ENCODE peak calls at places on chromosomes 4 and X, in seven cellular contexts. I, U, T, P, M, Q and O are unnamed samples. For H3K36me3, the result is how much of the 10 kb centered on the place peaks cover.

GRCh38 chrX:15451913-15452312 is 41.2 kb downstream of the PIR start:
- DNase-seq in I (peak), U (no peak), T (peak), P (peak), M (peak), Q (no peak), O (peak)

GRCh38 chr4:20044502-20044911 is 207.2 kb upstream of the SLIT2 start:
- DNase-seq in I (no peak), U (no peak), T (peak), P (peak), M (no peak), Q (no peak), O (peak)

GRCh38 chr4:8837181-8837811 is 34.3 kb downstream of the HMX1 start:
- DNase-seq in I (no peak), U (no peak), T (no peak), P (no peak), M (peak), Q (peak), O (no peak)

GRCh38 chrX:54560411-54560810 is 30.4 kb downstream of the GNL3L start:
- DNase-seq in I (no peak), U (no peak), T (no peak), P (no peak), M (no peak), Q (no peak), O (no peak)

GRCh38 chr4:1583859-1584258 is 100.3 kb downstream of the FAM53A start:
- DNase-seq in I (no peak), U (no peak), T (no peak), P (no peak), M (no peak), Q (no peak), O (no peak)

GRCh38 chrX:50497067-50497466 is 26.4 kb upstream of the DGKK start:
- DNase-seq in I (no peak), U (no peak), T (no peak), P (no peak), M (no peak), Q (no peak), O (no peak)

GRCh38 chr4:37745946-37746345 is 59.8 kb upstream of the RELL1 start:
- DNase-seq in I (no peak), U (no peak), T (no peak), P (peak), M (no peak), Q (no peak), O (no peak)

GRCh38 chr4:21948347-21949072 is at the start of gene KCNIP4:
- DNase-seq in I (peak), U (no peak), T (no peak), P (peak), M (peak), Q (peak), O (no peak)

GRCh38 chr4:14837860-14838259 is 164.4 kb upstream of the CPEB2 start:
- DNase-seq in I (no peak), U (no peak), T (no peak), P (no peak), M (no peak), Q (no peak), O (no peak)

GRCh38 chrX:47366051-47366722 is 4.2 kb upstream of the ZNF157 start:
- DNase-seq in I (peak), U (peak), T (peak), P (peak), M (peak), Q (peak), O (peak)

GRCh38 chr4:99945718-99946345 is 586 bp downstream of the DNAJB14 start:
- DNase-seq in I (no peak), U (no peak), T (peak), P (peak), M (no peak), Q (no peak), O (no peak)

GRCh38 chr4:252065-252601 is 53.1 kb downstream of the ZNF732 start:
- DNase-seq in I (no peak), U (no peak), T (no peak), P (no peak), M (no peak), Q (no peak), O (no peak)

GRCh38 chr4:15673337-15673736 is 8.3 kb upstream of the FAM200B start:
- DNase-seq in I (no peak), U (no peak), T (no peak), P (no peak), M (no peak), Q (no peak), O (no peak)

GRCh38 chr4:172601195-172601594 is 567.4 kb upstream of the GALNT7 start:
- DNase-seq in I (no peak), U (no peak), T (no peak), P (no peak), M (no peak), Q (no peak), O (no peak)

GRCh38 chr4:174284181-174284886 is 623 bp downstream of the CEP44 start:
- DNase-seq in I (no peak), U (no peak), T (peak), P (peak), M (no peak), Q (no peak), O (peak)

GRCh38 chr4:95505149-95505548 is 43.6 kb downstream of the UNC5C start:
- DNase-seq in I (no peak), U (no peak), T (peak), P (peak), M (no peak), Q (no peak), O (no peak)

GRCh38 chr4:118989098-118990080 is 100.7 kb downstream of the SYNPO2 start:
- DNase-seq in I (peak), U (no peak), T (peak), P (peak), M (no peak), Q (no peak), O (peak)

GRCh38 chr4:9885958-9886357 is 104.5 kb downstream of the DRD5 start:
- DNase-seq in I (no peak), U (no peak), T (no peak), P (no peak), M (no peak), Q (no peak), O (no peak)

GRCh38 chr4:19329631-19330030 is 922.1 kb upstream of the SLIT2 start:
- DNase-seq in I (no peak), U (no peak), T (peak), P (peak), M (no peak), Q (no peak), O (peak)

GRCh38 chr4:147580396-147580795 is 36.8 kb upstream of the TMEM184C start:
- DNase-seq in I (no peak), U (no peak), T (peak), P (no peak), M (no peak), Q (no peak), O (peak)

GRCh38 chr4:36316544-36317082 is 35.2 kb downstream of the DTHD1 start:
- DNase-seq in I (no peak), U (no peak), T (peak), P (no peak), M (no peak), Q (no peak), O (no peak)

GRCh38 chr4:149031399-149031798 is 589.2 kb upstream of the NR3C2 start:
- DNase-seq in I (no peak), U (no peak), T (peak), P (peak), M (no peak), Q (no peak), O (peak)

GRCh38 chr4:102759835-102760644 is 728 bp downstream of the MANBA start:
- DNase-seq in I (peak), U (no peak), T (peak), P (peak), M (peak), Q (no peak), O (peak)

GRCh38 chr4:11455201-11455835 is 26.6 kb upstream of the HS3ST1 start:
- DNase-seq in I (no peak), U (no peak), T (no peak), P (no peak), M (no peak), Q (no peak), O (no peak)

GRCh38 chr4:74632634-74633033 is 161.7 kb downstream of the BTC start:
- DNase-seq in I (peak), U (no peak), T (peak), P (peak), M (no peak), Q (no peak), O (peak)

GRCh38 chr4:126475730-126476129 is 1157.0 kb upstream of the INTU start:
- DNase-seq in I (no peak), U (no peak), T (no peak), P (no peak), M (no peak), Q (no peak), O (peak)

GRCh38 chr4:55183926-55184599 is 58.7 kb upstream of the KDR start:
- DNase-seq in I (peak), U (no peak), T (peak), P (peak), M (no peak), Q (no peak), O (peak)

GRCh38 chr4:996030-996993 is 3.1 kb upstream of the SLC26A1 start:
- DNase-seq in I (no peak), U (no peak), T (no peak), P (no peak), M (no peak), Q (no peak), O (no peak)

GRCh38 chrX:31658360-31658759 is 586.5 kb upstream of the FTHL17 start:
- DNase-seq in I (no peak), U (no peak), T (peak), P (peak), M (no peak), Q (no peak), O (peak)

GRCh38 chr4:59374416-59374815 is 1825.7 kb upstream of the ADGRL3 start:
- DNase-seq in I (no peak), U (no peak), T (no peak), P (no peak), M (no peak), Q (no peak), O (no peak)

GRCh38 chr4:10942166-10942565 is 257.6 kb upstream of the CLNK start:
- DNase-seq in I (no peak), U (no peak), T (no peak), P (no peak), M (no peak), Q (no peak), O (no peak)

DNA sequence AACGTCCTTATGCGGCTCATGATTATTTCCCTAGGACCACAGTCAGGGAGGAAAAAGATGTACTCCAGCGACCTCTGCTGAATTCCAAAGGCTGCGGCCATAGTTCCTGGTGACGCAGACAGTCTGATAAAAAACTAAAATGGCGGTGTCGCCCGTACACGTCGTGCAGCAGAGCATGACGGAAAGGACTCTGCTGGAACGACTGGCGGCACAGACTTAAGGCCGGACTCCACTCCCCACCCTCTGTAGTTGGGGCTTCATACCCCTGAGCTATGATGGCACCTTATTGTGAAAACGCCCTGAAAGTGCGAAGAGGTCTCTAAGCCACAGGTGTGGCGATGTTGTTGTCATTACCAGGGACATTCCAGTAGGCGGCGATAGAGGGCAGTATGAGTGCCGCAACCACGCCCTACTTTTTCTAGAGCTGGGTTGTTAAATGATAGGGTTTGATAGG is 90.0 kb upstream of the EDA2R start:
- DNase-seq in I (peak), U (peak), T (peak), P (peak), M (peak), Q (peak), O (peak)
- H3K4me3 ChIP-seq in I (no peak), U (peak), T (peak), P (peak), M (peak), Q (peak), O (peak)

DNA sequence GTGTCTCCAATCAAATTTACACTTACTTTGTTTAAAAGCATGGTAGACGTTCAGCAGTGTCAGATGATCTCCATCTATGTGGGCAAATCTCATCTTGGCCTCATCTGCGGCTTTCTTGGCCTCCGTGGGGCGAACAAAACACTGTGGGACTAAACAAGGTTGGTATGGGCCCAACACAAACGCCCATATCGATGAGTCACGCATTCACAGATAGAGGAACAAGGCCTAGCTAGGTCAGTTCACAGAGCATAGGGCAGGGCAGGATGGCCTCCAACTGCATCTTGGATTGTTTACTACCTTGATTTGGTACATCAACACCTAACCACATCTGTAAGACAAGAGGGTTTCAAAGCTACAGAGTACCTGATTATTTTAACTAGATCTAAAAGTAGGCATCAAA is 47.3 kb downstream of the DHX15 start:
- DNase-seq in I (peak), U (no peak), T (no peak), P (no peak), M (no peak), Q (no peak), O (no peak)
- H3K36me3 ChIP-seq in I (half or more), U (under half), T (under half), P (half or more), M (under half), Q (half or more), O (under half)

DNA sequence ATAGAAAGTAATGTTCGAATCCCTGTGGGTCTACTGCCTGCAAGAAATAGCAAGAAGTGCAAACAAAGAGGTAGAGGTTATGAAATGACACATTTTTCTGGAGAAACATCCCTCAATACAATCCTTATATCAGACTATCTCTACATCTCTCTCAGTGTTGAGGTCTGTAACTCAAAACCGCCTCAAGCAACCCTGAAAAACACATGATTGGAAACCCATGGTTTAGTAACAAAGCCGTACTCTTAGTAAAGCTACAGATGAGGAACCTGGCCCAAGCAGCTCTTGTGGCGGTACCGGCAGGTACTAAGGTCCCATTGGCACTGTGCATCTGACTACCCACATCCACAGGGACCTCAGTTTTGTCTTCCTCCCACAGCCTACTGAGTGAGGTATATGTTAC is 53.9 kb downstream of the IRF2 start:
- DNase-seq in I (no peak), U (no peak), T (no peak), P (no peak), M (no peak), Q (no peak), O (no peak)
- H3K4me3 ChIP-seq in I (no peak), U (no peak), T (no peak), P (no peak), M (no peak), Q (no peak), O (no peak)

GRCh38 chr4:185608223-185608622 is 72.9 kb upstream of the PDLIM3 start:
- DNase-seq in I (no peak), U (no peak), T (no peak), P (no peak), M (no peak), Q (no peak), O (no peak)
- H3K36me3 ChIP-seq in I (under half), U (under half), T (under half), P (under half), M (under half), Q (under half), O (under half)

DNA sequence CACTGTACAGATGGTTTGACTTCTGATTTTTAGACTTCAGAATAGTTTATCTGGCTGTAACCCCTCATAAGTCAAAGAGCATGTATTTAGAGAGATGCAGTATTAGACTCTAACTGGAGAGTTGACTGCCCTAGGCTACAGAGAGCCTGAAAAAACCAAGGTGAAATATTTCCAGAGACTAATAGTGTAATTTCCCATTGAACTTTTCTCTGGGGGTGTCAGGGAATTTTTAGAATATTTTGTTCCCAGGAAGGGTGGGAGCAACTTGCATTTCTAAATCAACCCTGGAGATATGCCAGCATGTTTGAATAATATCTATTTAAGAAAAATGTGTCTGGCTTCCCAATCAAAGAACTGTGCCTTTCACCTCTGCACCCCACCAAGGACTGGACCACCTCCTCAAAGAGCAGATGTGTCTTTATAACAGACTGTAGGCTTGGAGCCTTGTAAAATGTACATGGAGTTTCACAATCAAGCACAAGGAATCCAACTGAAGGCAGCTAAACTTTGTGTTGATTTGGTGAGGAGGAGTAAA is 2.0 kb downstream of the ANXA3 start:
- DNase-seq in I (no peak), U (no peak), T (no peak), P (no peak), M (no peak), Q (no peak), O (no peak)
- H3K4me3 ChIP-seq in I (no peak), U (no peak), T (no peak), P (no peak), M (no peak), Q (no peak), O (no peak)

DNA sequence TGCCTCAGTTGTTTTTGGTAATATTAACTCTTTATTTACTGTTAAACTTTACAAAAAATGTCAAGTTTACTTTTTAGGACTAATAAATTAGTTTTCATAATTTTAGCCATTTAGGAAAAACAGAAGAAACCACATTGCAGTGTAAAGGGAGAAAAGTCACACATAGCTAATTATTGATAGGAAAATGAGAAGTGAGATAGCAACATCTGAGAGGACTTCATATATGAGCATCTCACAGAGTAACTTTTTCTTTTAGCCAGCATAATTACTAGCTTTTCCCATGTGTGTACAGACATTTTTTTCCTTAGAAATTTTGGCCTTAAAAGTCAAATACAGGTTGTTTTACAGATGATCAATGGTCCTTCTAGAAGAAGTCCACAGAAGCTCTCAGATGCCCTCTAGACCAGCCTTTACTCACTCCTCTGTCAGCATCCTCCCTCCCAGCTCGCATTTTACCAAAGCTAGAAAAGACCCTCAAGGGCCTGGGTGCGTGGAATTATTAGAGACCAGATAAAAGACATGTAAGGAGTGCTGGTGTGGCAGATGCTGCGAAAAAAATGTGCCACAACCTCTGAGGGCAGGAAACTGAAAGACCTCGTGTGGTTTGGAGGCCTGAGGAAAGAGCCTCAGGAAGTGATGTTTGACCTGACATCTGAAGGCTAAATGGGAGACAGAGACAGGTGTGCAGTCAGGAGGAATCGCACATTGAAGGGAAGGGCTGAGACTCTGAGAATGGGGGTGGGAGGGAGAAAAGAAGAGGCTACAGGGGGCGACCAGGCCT is 156.9 kb downstream of the CBR4 start:
- DNase-seq in I (no peak), U (no peak), T (no peak), P (no peak), M (no peak), Q (no peak), O (no peak)
- H3K36me3 ChIP-seq in I (half or more), U (under half), T (under half), P (under half), M (under half), Q (under half), O (under half)

DNA sequence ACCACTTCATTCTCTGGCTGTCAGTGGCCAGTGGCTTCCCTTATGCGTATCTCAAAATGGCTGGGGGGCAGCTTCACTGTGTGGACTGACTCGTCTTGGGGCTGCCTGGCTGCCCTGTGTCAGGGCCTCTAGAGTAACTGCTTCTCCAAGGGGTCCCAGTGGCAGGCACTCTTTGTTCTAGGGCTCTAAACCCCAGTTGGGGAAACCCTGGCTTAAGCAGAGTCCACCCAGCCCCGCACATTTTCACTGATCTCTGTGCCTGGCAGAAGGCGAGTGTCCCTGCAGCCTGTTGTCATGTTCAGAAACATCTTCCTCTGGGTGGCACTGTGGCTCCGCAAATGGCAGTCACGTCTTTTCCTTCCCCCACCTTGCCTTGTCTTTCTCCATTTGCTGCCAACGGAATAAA is 59.7 kb downstream of the NBDY start:
- DNase-seq in I (no peak), U (no peak), T (peak), P (no peak), M (peak), Q (peak), O (peak)
- H3K4me3 ChIP-seq in I (no peak), U (no peak), T (peak), P (peak), M (no peak), Q (peak), O (no peak)

GRCh38 chr4:3226467-3226866 is 22.5 kb upstream of the MSANTD1 start:
- DNase-seq in I (no peak), U (no peak), T (no peak), P (no peak), M (no peak), Q (no peak), O (no peak)
- H3K36me3 ChIP-seq in I (under half), U (half or more), T (half or more), P (half or more), M (under half), Q (half or more), O (under half)